ENCODE peak calls at places on chromosome 16, in ten cellular contexts. One of them, this sample, is unnamed.

GRCh38 chr16:67184453-67185002 is 765 bp upstream of the MATCAP1 start:
- DNase-seq in MM.1S: peak
- DNase-seq in cardiac fibroblast: no peak
- DNase-seq in A549: peak
- DNase-seq in A673: no peak
- DNase-seq in stomach: no peak
- DNase-seq in Peyer's patch: no peak
- DNase-seq in fibroblast of the aortic adventitia: no peak
- DNase-seq in GM12864: no peak
- DNase-seq in mucosa of descending colon: no peak
- DNase-seq in this sample: no peak

GRCh38 chr16:64278196-64278595 is 843.7 kb downstream of the CDH11 start:
- DNase-seq in MM.1S: no peak
- DNase-seq in cardiac fibroblast: no peak
- DNase-seq in A549: no peak
- DNase-seq in A673: no peak
- DNase-seq in stomach: no peak
- DNase-seq in Peyer's patch: no peak
- DNase-seq in fibroblast of the aortic adventitia: peak
- DNase-seq in GM12864: no peak
- DNase-seq in mucosa of descending colon: no peak
- DNase-seq in this sample: no peak

GRCh38 chr16:9159839-9160550 is 68.6 kb downstream of the HAPSTR1 start:
- DNase-seq in MM.1S: peak
- DNase-seq in cardiac fibroblast: peak
- DNase-seq in A549: peak
- DNase-seq in A673: peak
- DNase-seq in stomach: peak
- DNase-seq in Peyer's patch: peak
- DNase-seq in fibroblast of the aortic adventitia: peak
- DNase-seq in GM12864: no peak
- DNase-seq in mucosa of descending colon: peak
- DNase-seq in this sample: no peak

GRCh38 chr16:8867483-8868271 is 1.1 kb downstream of the CARHSP1 start:
- DNase-seq in MM.1S: peak
- DNase-seq in cardiac fibroblast: no peak
- DNase-seq in A549: no peak
- DNase-seq in A673: peak
- DNase-seq in stomach: peak
- DNase-seq in Peyer's patch: peak
- DNase-seq in fibroblast of the aortic adventitia: no peak
- DNase-seq in GM12864: no peak
- DNase-seq in mucosa of descending colon: peak
- DNase-seq in this sample: no peak

GRCh38 chr16:10040136-10041080 is 141.8 kb downstream of the GRIN2A start:
- DNase-seq in MM.1S: no peak
- DNase-seq in cardiac fibroblast: no peak
- DNase-seq in A549: no peak
- DNase-seq in A673: no peak
- DNase-seq in stomach: no peak
- DNase-seq in Peyer's patch: no peak
- DNase-seq in fibroblast of the aortic adventitia: no peak
- DNase-seq in GM12864: no peak
- DNase-seq in mucosa of descending colon: no peak
- DNase-seq in this sample: no peak

GRCh38 chr16:50593410-50594139 is 45.4 kb downstream of the NKD1 start:
- DNase-seq in MM.1S: no peak
- DNase-seq in cardiac fibroblast: peak
- DNase-seq in A549: no peak
- DNase-seq in A673: peak
- DNase-seq in stomach: no peak
- DNase-seq in Peyer's patch: no peak
- DNase-seq in fibroblast of the aortic adventitia: no peak
- DNase-seq in GM12864: no peak
- DNase-seq in mucosa of descending colon: no peak
- DNase-seq in this sample: no peak

GRCh38 chr16:86681440-86681838 is 103.1 kb downstream of the FOXL1 start:
- DNase-seq in MM.1S: no peak
- DNase-seq in cardiac fibroblast: peak
- DNase-seq in A549: no peak
- DNase-seq in A673: no peak
- DNase-seq in stomach: no peak
- DNase-seq in Peyer's patch: no peak
- DNase-seq in fibroblast of the aortic adventitia: peak
- DNase-seq in GM12864: no peak
- DNase-seq in mucosa of descending colon: no peak
- DNase-seq in this sample: no peak

GRCh38 chr16:54923988-54924387 is 6.7 kb upstream of the IRX5 start:
- DNase-seq in MM.1S: no peak
- DNase-seq in cardiac fibroblast: no peak
- DNase-seq in A549: no peak
- DNase-seq in A673: no peak
- DNase-seq in stomach: no peak
- DNase-seq in Peyer's patch: no peak
- DNase-seq in fibroblast of the aortic adventitia: no peak
- DNase-seq in GM12864: no peak
- DNase-seq in mucosa of descending colon: no peak
- DNase-seq in this sample: no peak

DNA sequence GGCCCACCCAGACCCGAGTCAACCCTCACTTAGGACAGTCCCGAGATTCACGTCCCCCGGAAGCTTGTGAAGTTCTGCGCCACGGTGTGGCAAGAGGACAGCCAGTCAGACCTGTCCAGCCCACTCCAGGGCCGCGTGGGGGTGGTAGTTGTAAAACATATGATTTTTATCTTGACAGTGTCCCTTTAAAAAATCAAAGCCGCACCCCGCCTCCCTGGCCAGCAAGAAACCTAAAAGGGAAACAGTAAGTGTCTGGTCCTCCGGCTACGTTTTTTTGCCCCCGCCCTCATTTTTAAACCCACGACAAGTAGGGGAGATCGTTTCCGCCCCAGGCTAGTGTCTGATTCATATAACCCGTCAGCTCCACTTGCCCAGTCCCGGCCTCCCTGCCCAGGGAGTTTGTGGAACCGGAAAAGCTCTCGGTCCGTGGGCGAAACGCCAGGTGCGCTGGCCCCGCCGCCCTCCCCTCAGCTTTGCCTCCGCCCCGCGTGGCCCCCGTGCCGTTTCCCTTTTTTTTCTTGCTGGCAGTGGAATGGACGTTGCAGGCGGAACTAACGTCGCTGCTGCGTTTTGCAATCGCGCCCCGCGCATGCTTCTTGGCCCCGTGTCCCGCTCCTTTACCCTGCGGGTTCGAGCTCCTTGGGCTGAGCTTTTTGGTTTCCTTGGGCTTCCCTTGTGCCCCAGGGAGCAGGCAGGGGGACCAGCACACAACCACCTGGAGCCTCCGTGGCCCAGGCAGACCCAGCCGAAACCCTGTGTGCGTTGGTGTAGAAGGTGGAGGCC is 13.3 kb upstream of the NUDT16L1 start:
- DNase-seq in MM.1S: no peak
- DNase-seq in cardiac fibroblast: peak
- DNase-seq in A549: no peak
- DNase-seq in A673: peak
- DNase-seq in stomach: peak
- DNase-seq in Peyer's patch: peak
- DNase-seq in fibroblast of the aortic adventitia: peak
- DNase-seq in GM12864: no peak
- DNase-seq in mucosa of descending colon: peak
- DNase-seq in this sample: no peak
- H3K4me3 ChIP-seq in MM.1S: no peak
- H3K4me3 ChIP-seq in cardiac fibroblast: no peak
- H3K4me3 ChIP-seq in A549: no peak
- H3K4me3 ChIP-seq in A673: peak
- H3K4me3 ChIP-seq in stomach: peak
- H3K4me3 ChIP-seq in Peyer's patch: peak
- H3K4me3 ChIP-seq in fibroblast of the aortic adventitia: peak
- H3K4me3 ChIP-seq in GM12864: no peak
- H3K4me3 ChIP-seq in mucosa of descending colon: no peak
- H3K4me3 ChIP-seq in this sample: no peak

DNA sequence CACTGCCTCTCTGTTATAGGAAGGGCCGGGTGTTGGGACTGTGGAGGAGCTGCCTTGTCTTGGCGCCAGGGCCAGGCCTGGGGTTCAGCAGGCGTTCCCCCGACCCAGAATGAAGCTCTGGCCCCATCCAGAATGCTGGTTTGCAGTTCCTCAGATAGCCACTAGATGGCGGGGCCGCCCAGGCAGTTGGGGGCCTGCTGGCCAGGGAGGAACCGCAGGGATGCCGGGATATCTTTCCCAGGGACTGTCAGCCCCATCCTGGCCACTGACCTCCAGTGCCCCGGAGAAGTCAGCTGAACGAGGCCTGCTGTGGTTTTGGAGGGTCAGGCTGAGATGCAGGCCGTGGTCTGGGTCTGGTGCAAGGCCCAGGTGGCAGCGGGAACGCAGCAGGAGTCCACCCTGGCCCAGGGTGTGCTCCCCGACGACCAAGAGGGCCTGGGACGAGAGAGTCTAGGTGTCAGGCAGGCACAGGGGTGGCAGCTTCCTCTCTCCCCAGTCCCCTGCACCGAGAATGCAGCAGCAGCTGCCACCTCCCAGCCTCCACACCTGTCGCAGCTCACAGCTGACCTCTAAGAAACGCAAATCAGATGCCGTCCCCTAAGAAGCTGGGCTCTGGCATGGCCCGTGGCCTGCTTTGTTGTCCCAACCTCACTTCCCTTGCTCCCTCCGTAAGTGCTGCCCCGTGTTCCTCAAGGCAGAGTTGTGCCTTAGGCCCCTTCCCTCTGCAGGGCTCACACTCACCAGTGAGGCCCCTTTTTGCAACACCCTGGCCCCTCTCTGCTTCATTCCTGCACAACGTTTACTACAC is 51.2 kb downstream of the RMI2 start:
- DNase-seq in MM.1S: peak
- DNase-seq in cardiac fibroblast: peak
- DNase-seq in A549: peak
- DNase-seq in A673: peak
- DNase-seq in stomach: peak
- DNase-seq in Peyer's patch: peak
- DNase-seq in fibroblast of the aortic adventitia: peak
- DNase-seq in GM12864: no peak
- DNase-seq in mucosa of descending colon: peak
- DNase-seq in this sample: no peak
- H3K4me3 ChIP-seq in MM.1S: no peak
- H3K4me3 ChIP-seq in cardiac fibroblast: no peak
- H3K4me3 ChIP-seq in A549: no peak
- H3K4me3 ChIP-seq in A673: no peak
- H3K4me3 ChIP-seq in stomach: no peak
- H3K4me3 ChIP-seq in Peyer's patch: no peak
- H3K4me3 ChIP-seq in fibroblast of the aortic adventitia: no peak
- H3K4me3 ChIP-seq in GM12864: no peak
- H3K4me3 ChIP-seq in mucosa of descending colon: no peak
- H3K4me3 ChIP-seq in this sample: no peak

GRCh38 chr16:31064882-31065461 is 9.1 kb downstream of the ZNF668 start:
- DNase-seq in MM.1S: no peak
- DNase-seq in cardiac fibroblast: peak
- DNase-seq in A549: peak
- DNase-seq in A673: peak
- DNase-seq in stomach: no peak
- DNase-seq in Peyer's patch: no peak
- DNase-seq in fibroblast of the aortic adventitia: peak
- DNase-seq in GM12864: no peak
- DNase-seq in mucosa of descending colon: peak
- DNase-seq in this sample: no peak
- H3K4me3 ChIP-seq in MM.1S: no peak
- H3K4me3 ChIP-seq in cardiac fibroblast: no peak
- H3K4me3 ChIP-seq in A549: no peak
- H3K4me3 ChIP-seq in A673: no peak
- H3K4me3 ChIP-seq in stomach: no peak
- H3K4me3 ChIP-seq in Peyer's patch: no peak
- H3K4me3 ChIP-seq in fibroblast of the aortic adventitia: peak
- H3K4me3 ChIP-seq in GM12864: no peak
- H3K4me3 ChIP-seq in mucosa of descending colon: no peak
- H3K4me3 ChIP-seq in this sample: no peak

GRCh38 chr16:12900599-12901203 is 697 bp upstream of the SHISA9 start:
- DNase-seq in MM.1S: no peak
- DNase-seq in cardiac fibroblast: no peak
- DNase-seq in A549: no peak
- DNase-seq in A673: no peak
- DNase-seq in stomach: no peak
- DNase-seq in Peyer's patch: no peak
- DNase-seq in fibroblast of the aortic adventitia: no peak
- DNase-seq in GM12864: no peak
- DNase-seq in mucosa of descending colon: no peak
- DNase-seq in this sample: no peak

GRCh38 chr16:12902511-12903324 is 1.3 kb downstream of the SHISA9 start:
- DNase-seq in MM.1S: no peak
- DNase-seq in cardiac fibroblast: no peak
- DNase-seq in A549: no peak
- DNase-seq in A673: no peak
- DNase-seq in stomach: no peak
- DNase-seq in Peyer's patch: no peak
- DNase-seq in fibroblast of the aortic adventitia: no peak
- DNase-seq in GM12864: no peak
- DNase-seq in mucosa of descending colon: no peak
- DNase-seq in this sample: no peak

GRCh38 chr16:12901204-12901596 is 198 bp upstream of the SHISA9 start:
- DNase-seq in MM.1S: no peak
- DNase-seq in cardiac fibroblast: no peak
- DNase-seq in A549: no peak
- DNase-seq in A673: no peak
- DNase-seq in stomach: no peak
- DNase-seq in Peyer's patch: no peak
- DNase-seq in fibroblast of the aortic adventitia: no peak
- DNase-seq in GM12864: no peak
- DNase-seq in mucosa of descending colon: no peak
- DNase-seq in this sample: no peak

GRCh38 chr16:12903325-12904040 is 2.1 kb downstream of the SHISA9 start:
- DNase-seq in MM.1S: no peak
- DNase-seq in cardiac fibroblast: no peak
- DNase-seq in A549: no peak
- DNase-seq in A673: no peak
- DNase-seq in stomach: no peak
- DNase-seq in Peyer's patch: no peak
- DNase-seq in fibroblast of the aortic adventitia: no peak
- DNase-seq in GM12864: no peak
- DNase-seq in mucosa of descending colon: no peak
- DNase-seq in this sample: no peak

DNA sequence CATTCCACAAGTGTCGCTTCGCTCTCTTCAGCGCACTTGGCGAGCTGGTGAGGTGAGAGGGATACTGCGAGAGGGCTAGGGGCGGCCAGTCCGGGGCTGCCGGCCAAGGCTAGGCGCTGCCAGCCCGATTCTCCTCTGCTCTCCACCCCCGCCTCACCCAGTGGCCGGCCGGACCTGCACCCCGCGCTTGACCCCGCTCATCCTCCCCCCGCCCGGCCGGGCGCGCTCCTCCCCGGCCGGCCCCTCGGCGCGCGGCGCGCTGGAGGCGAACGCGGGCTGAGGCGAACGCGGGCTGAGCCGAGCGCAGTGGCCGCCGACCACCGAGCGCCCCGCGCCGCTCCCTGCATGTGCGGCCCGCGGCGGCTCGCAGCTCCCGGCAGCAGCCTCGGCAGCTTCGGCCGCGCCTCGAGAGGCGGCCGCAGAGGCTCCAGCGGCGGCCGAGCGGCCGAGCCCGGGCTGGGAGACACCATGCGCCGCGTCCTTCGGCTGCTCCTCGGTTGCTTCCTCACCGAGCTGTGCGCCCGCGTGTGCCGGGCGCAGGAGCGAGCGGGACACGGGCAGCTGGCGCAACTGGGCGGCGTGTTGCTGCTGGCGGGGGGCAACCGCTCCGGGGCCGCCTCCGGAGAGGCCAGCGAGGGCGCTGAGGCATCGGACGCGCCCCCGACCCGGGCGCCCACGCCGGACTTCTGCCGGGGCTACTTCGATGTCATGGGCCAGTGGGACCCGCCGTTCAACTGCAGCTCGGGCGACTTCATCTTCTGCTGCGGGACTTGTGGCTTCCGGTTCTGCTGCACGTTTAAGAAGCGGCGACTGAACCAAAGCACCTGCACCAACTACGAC is at the start of gene SHISA9:
- DNase-seq in MM.1S: no peak
- DNase-seq in cardiac fibroblast: no peak
- DNase-seq in A549: no peak
- DNase-seq in A673: no peak
- DNase-seq in stomach: no peak
- DNase-seq in Peyer's patch: no peak
- DNase-seq in fibroblast of the aortic adventitia: no peak
- DNase-seq in GM12864: no peak
- DNase-seq in mucosa of descending colon: no peak
- DNase-seq in this sample: no peak
- H3K4me3 ChIP-seq in MM.1S: no peak
- H3K4me3 ChIP-seq in cardiac fibroblast: no peak
- H3K4me3 ChIP-seq in A549: peak
- H3K4me3 ChIP-seq in A673: no peak
- H3K4me3 ChIP-seq in stomach: peak
- H3K4me3 ChIP-seq in Peyer's patch: peak
- H3K4me3 ChIP-seq in fibroblast of the aortic adventitia: no peak
- H3K4me3 ChIP-seq in GM12864: no peak
- H3K4me3 ChIP-seq in mucosa of descending colon: no peak
- H3K4me3 ChIP-seq in this sample: peak

This sample was measured in SK-N-MC.